ENCODE peak calls at places on chromosomes 12 and 14, in five cellular contexts. One of them, this sample, is unnamed.

GRCh38 chr14:68659021-68659931 is 133.6 kb downstream of the ZFP36L1 start:
- DNase-seq in CD4-positive, alpha-beta memory T cell: no peak
- DNase-seq in RWPE2: no peak
- DNase-seq in fibroblast of lung: peak; percentile 63
- DNase-seq in HepG2: no peak
- DNase-seq in this sample: no peak

GRCh38 chr14:85934886-85935254 is 404.9 kb downstream of the FLRT2 start:
- DNase-seq in CD4-positive, alpha-beta memory T cell: no peak
- DNase-seq in RWPE2: no peak
- DNase-seq in fibroblast of lung: peak; percentile 0
- DNase-seq in HepG2: no peak
- DNase-seq in this sample: no peak

GRCh38 chr12:46470039-46470627 is 97.6 kb upstream of the SLC38A2 start:
- DNase-seq in CD4-positive, alpha-beta memory T cell: no peak
- DNase-seq in RWPE2: no peak
- DNase-seq in fibroblast of lung: no peak
- DNase-seq in HepG2: no peak
- DNase-seq in this sample: no peak

GRCh38 chr12:2291182-2291832 is 238.5 kb downstream of the CACNA1C start:
- DNase-seq in CD4-positive, alpha-beta memory T cell: no peak
- DNase-seq in RWPE2: no peak
- DNase-seq in fibroblast of lung: no peak
- DNase-seq in HepG2: peak; percentile 33
- DNase-seq in this sample: peak; percentile 72

GRCh38 chr14:69990319-69990718 is 111.1 kb downstream of the SMOC1 start:
- DNase-seq in CD4-positive, alpha-beta memory T cell: no peak
- DNase-seq in RWPE2: no peak
- DNase-seq in fibroblast of lung: no peak
- DNase-seq in HepG2: no peak
- DNase-seq in this sample: no peak

GRCh38 chr12:46214668-46215429 is 54.0 kb downstream of the SLC38A1 start:
- DNase-seq in CD4-positive, alpha-beta memory T cell: peak; percentile 97
- DNase-seq in RWPE2: no peak
- DNase-seq in fibroblast of lung: peak; percentile 25
- DNase-seq in HepG2: no peak
- DNase-seq in this sample: no peak

GRCh38 chr14:64213853-64214570 is 80.2 kb downstream of the ESR2 start:
- DNase-seq in CD4-positive, alpha-beta memory T cell: no peak
- DNase-seq in RWPE2: no peak
- DNase-seq in fibroblast of lung: no peak
- DNase-seq in HepG2: no peak
- DNase-seq in this sample: no peak

GRCh38 chr14:77593501-77593911 is 22.9 kb downstream of the SPTLC2 start:
- DNase-seq in CD4-positive, alpha-beta memory T cell: no peak
- DNase-seq in RWPE2: no peak
- DNase-seq in fibroblast of lung: peak; percentile 49
- DNase-seq in HepG2: no peak
- DNase-seq in this sample: peak; percentile 59

GRCh38 chr12:117686911-117687377 is 281.8 kb downstream of the KSR2 start:
- DNase-seq in CD4-positive, alpha-beta memory T cell: no peak
- DNase-seq in RWPE2: peak; percentile 69
- DNase-seq in fibroblast of lung: peak; percentile 91
- DNase-seq in HepG2: peak; percentile 35
- DNase-seq in this sample: peak; percentile 35

GRCh38 chr12:62605972-62606371 is 139.3 kb downstream of the MON2 start:
- DNase-seq in CD4-positive, alpha-beta memory T cell: peak; percentile 31
- DNase-seq in RWPE2: no peak
- DNase-seq in fibroblast of lung: no peak
- DNase-seq in HepG2: no peak
- DNase-seq in this sample: no peak

GRCh38 chr12:113955109-113955970 is 10.8 kb downstream of the RBM19 start:
- DNase-seq in CD4-positive, alpha-beta memory T cell: no peak
- DNase-seq in RWPE2: no peak
- DNase-seq in fibroblast of lung: peak; percentile 1
- DNase-seq in HepG2: peak; percentile 49
- DNase-seq in this sample: peak; percentile 8

GRCh38 chr12:53495903-53496751 is 3.1 kb downstream of the MAP3K12 start:
- DNase-seq in CD4-positive, alpha-beta memory T cell: no peak
- DNase-seq in RWPE2: no peak
- DNase-seq in fibroblast of lung: peak; percentile 46
- DNase-seq in HepG2: peak; percentile 63
- DNase-seq in this sample: no peak

GRCh38 chr12:55019784-55020183 is at the start of gene NEUROD4:
- DNase-seq in CD4-positive, alpha-beta memory T cell: no peak
- DNase-seq in RWPE2: peak; percentile 55
- DNase-seq in fibroblast of lung: peak; percentile 70
- DNase-seq in HepG2: peak; percentile 30
- DNase-seq in this sample: peak; percentile 5

GRCh38 chr12:4288296-4289019 is 14.9 kb downstream of the CCND2 start:
- DNase-seq in CD4-positive, alpha-beta memory T cell: no peak
- DNase-seq in RWPE2: no peak
- DNase-seq in fibroblast of lung: no peak
- DNase-seq in HepG2: no peak
- DNase-seq in this sample: no peak

GRCh38 chr14:95305145-95305544 is 14.6 kb downstream of the CLMN start:
- DNase-seq in CD4-positive, alpha-beta memory T cell: no peak
- DNase-seq in RWPE2: no peak
- DNase-seq in fibroblast of lung: no peak
- DNase-seq in HepG2: no peak
- DNase-seq in this sample: no peak

GRCh38 chr14:68932219-68932618 is 46.9 kb downstream of the ACTN1 start:
- DNase-seq in CD4-positive, alpha-beta memory T cell: no peak
- DNase-seq in RWPE2: no peak
- DNase-seq in fibroblast of lung: peak; percentile 87
- DNase-seq in HepG2: no peak
- DNase-seq in this sample: no peak

DNA sequence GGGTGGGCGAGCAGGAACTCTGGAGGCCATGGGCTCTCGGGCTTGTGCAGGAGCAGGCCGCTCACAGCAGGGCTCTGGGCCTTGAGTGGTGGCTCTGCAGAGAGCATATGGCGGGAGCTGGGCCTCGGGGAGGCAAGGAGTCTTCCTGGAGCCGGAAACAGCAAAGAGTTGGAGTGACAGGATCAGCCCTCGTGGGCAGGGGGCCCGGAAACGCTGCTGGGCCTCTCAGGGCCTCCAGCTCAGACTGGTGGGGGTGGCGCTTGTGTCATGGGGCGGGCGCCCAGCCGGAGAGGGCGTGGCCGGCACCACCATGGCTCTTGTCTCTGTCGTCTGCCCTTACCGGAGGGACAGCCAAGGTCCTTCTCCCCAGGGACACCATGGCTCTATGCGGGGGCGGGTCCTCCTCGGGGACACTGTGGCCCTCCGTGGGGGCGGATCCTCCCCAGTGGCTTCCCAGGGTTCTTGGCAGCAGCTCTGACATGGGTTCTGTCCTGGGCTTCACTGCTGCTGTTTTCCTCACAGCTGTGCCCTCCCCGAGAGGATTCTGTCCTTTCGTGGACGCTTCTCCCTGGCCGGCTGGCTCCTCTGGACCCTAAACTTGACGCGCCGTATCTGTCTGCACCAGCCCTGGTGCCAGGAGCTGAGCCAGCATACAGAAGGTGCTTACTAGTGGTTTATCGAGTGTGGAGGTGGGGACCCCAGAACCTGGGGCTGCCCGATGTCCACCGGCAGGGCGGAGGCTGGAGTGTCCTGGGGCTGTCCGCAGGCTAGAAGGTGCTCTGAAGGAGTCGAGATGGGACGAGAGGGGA is 17.0 kb downstream of the FBRSL1 start:
- DNase-seq in CD4-positive, alpha-beta memory T cell: peak; percentile 62
- DNase-seq in RWPE2: no peak
- DNase-seq in fibroblast of lung: peak; percentile 65
- DNase-seq in HepG2: no peak
- DNase-seq in this sample: peak; percentile 98
- H3K27ac ChIP-seq in CD4-positive, alpha-beta memory T cell: peak overlapping the region; percentile 27
- H3K27ac ChIP-seq in RWPE2: peak overlapping the region; percentile 25
- H3K27ac ChIP-seq in fibroblast of lung: peak overlapping the region; percentile 17
- H3K27ac ChIP-seq in HepG2: no peak overlapping the region
- H3K27ac ChIP-seq in this sample: peak overlapping the region; percentile 90

DNA sequence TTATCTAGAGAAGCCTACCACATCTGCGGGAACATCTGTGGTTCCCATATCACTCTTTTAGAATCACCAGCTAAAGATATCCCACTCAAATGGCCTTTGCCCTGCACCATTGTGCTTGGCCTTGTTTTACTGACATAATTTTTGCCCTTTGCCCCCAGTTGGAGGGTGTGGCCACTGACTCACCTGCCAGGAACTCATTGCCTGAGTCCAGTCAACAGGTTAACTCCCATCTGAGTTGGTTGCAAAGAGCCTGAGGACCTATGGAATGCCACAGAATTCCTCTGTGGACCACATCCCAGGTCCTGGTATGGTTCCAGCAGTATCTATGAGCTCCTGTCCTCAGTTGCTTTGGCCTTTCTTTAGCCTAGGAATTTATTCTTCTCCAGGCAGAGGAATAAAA is 55.7 kb upstream of the PTGR2 start:
- DNase-seq in CD4-positive, alpha-beta memory T cell: no peak
- DNase-seq in RWPE2: peak; percentile 89
- DNase-seq in fibroblast of lung: peak; percentile 93
- DNase-seq in HepG2: peak; percentile 93
- DNase-seq in this sample: no peak
- H3K27ac ChIP-seq in CD4-positive, alpha-beta memory T cell: no peak overlapping the region
- H3K27ac ChIP-seq in RWPE2: peak overlapping the region; percentile 56
- H3K27ac ChIP-seq in fibroblast of lung: no peak overlapping the region
- H3K27ac ChIP-seq in HepG2: no peak overlapping the region
- H3K27ac ChIP-seq in this sample: no peak overlapping the region

GRCh38 chr14:81198651-81199050 is 22.1 kb downstream of the GTF2A1 start:
- DNase-seq in CD4-positive, alpha-beta memory T cell: no peak
- DNase-seq in RWPE2: no peak
- DNase-seq in fibroblast of lung: no peak
- DNase-seq in HepG2: no peak
- DNase-seq in this sample: no peak

GRCh38 chr14:81193924-81194633 is 26.7 kb downstream of the GTF2A1 start:
- DNase-seq in CD4-positive, alpha-beta memory T cell: no peak
- DNase-seq in RWPE2: no peak
- DNase-seq in fibroblast of lung: no peak
- DNase-seq in HepG2: no peak
- DNase-seq in this sample: no peak

GRCh38 chr14:81200041-81200440 is 20.7 kb downstream of the GTF2A1 start:
- DNase-seq in CD4-positive, alpha-beta memory T cell: no peak
- DNase-seq in RWPE2: no peak
- DNase-seq in fibroblast of lung: no peak
- DNase-seq in HepG2: no peak
- DNase-seq in this sample: no peak

DNA sequence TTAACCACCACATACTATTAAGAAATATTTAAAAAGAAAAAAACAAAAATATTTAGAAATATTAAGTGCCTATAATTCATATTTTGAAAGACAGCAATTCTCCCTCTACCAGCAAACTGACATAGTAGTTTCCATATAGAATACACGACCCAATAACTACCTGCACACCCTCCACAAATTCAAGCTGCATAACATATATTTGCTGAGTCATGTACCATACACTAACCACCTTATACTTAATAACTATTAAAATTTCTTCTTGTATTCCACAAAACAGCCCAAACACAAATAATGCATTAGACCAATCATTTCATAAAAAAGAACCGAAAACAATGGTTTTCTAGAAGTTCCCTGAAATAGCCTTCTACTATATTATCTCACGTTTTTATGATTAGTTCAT is 21.7 kb downstream of the GTF2A1 start:
- DNase-seq in CD4-positive, alpha-beta memory T cell: no peak
- DNase-seq in RWPE2: no peak
- DNase-seq in fibroblast of lung: no peak
- DNase-seq in HepG2: no peak
- DNase-seq in this sample: no peak
- H3K27ac ChIP-seq in CD4-positive, alpha-beta memory T cell: no peak overlapping the region
- H3K27ac ChIP-seq in RWPE2: no peak overlapping the region
- H3K27ac ChIP-seq in fibroblast of lung: no peak overlapping the region
- H3K27ac ChIP-seq in HepG2: no peak overlapping the region
- H3K27ac ChIP-seq in this sample: no peak overlapping the region

GRCh38 chr14:50229646-50230045 is 1.7 kb downstream of the SOS2 start:
- DNase-seq in CD4-positive, alpha-beta memory T cell: no peak
- DNase-seq in RWPE2: no peak
- DNase-seq in fibroblast of lung: no peak
- DNase-seq in HepG2: no peak
- DNase-seq in this sample: no peak
- H3K27ac ChIP-seq in CD4-positive, alpha-beta memory T cell: no peak overlapping the region
- H3K27ac ChIP-seq in RWPE2: peak overlapping the region; percentile 89
- H3K27ac ChIP-seq in fibroblast of lung: no peak overlapping the region
- H3K27ac ChIP-seq in HepG2: no peak overlapping the region
- H3K27ac ChIP-seq in this sample: no peak overlapping the region

DNA sequence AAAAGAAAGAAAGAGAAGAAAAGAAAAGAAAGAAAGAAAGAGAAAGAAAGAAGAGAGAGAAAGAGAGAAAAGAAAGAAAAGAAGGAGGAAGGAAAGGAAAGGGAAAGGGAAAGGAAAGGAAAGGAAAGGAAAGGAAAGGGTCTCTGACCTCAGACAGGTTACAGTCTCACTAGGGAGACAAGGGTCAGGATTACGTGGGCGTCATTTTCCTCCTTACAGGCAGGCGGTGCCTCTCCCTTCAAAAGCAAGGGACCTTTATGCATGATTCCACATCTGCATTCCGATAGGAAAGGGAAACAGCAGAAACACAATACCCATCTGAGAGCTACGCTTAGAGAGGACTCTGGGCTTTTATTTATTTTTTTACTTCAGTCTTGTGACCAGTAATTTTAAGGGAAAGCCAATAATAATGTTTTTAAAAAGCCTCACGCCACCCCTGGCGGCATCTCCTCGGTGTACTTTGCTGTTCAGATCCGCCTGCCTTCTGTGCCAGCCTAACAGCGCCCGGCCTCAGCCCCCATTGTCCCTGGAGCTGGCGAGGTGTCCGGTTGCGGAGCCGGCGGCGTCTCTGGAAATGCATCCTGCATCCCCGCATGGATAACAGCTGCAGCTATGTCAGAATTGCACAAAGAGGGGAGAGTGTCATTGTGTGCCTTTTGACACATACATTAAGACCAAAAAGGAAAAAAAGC is 882 bp upstream of the HIP1R start:
- DNase-seq in CD4-positive, alpha-beta memory T cell: no peak
- DNase-seq in RWPE2: peak; percentile 69
- DNase-seq in fibroblast of lung: peak; percentile 41
- DNase-seq in HepG2: peak; percentile 58
- DNase-seq in this sample: peak; percentile 73
- H3K27ac ChIP-seq in CD4-positive, alpha-beta memory T cell: no peak overlapping the region
- H3K27ac ChIP-seq in RWPE2: peak overlapping the region; percentile 67
- H3K27ac ChIP-seq in fibroblast of lung: peak overlapping the region; percentile 31
- H3K27ac ChIP-seq in HepG2: peak overlapping the region; percentile 1
- H3K27ac ChIP-seq in this sample: no peak overlapping the region